ENCODE peak calls at places on chromosomes 3 and 15, in five cellular contexts. F, H, I, B and V are unnamed samples.

GRCh38 chr3:11564577-11565001 is 79.1 kb downstream of the VGLL4 start:
- DNase-seq in F (no peak), I (no peak), H (no peak), B (no peak), V (no peak)

GRCh38 chr15:31178705-31179104 is 77.2 kb upstream of the TRPM1 start:
- DNase-seq in B (no peak), H (no peak), I (no peak), F (no peak), V (no peak)

GRCh38 chr3:39106281-39107055 is 959 bp downstream of the GORASP1 start:
- DNase-seq in F (no peak), I (peak), H (peak), B (peak), V (no peak)

GRCh38 chr3:79477242-79477641 is 290.6 kb downstream of the ROBO1 start:
- DNase-seq in H (no peak), F (no peak), B (no peak), I (no peak), V (no peak)

GRCh38 chr3:185175370-185175987 is 22.6 kb upstream of the C3orf70 start:
- DNase-seq in I (peak), B (no peak), F (no peak), H (no peak), V (no peak)

GRCh38 chr15:73357999-73358665 is 10.6 kb downstream of the HCN4 start:
- DNase-seq in I (no peak), H (no peak), F (no peak), B (no peak), V (no peak)

GRCh38 chr15:52186651-52187486 is 4.3 kb downstream of the GNB5 start:
- DNase-seq in H (no peak), B (no peak), F (no peak), I (no peak), V (no peak)

GRCh38 chr3:126351771-126352475 is 5.3 kb downstream of the KLF15 start:
- DNase-seq in H (no peak), F (no peak), I (no peak), B (no peak), V (no peak)

GRCh38 chr3:182370949-182371348 is 422.4 kb upstream of the ATP11B start:
- DNase-seq in H (no peak), F (no peak), B (no peak), I (no peak), V (no peak)